ENCODE peak calls at places on chromosomes 7 and 10, in seven cellular contexts. N is CD8-positive, alpha-beta T cell; T is uterus; D is hepatocyte; F is H9; G is IMR-90; I is body of pancreas. E is an unnamed sample.
A peak's percentile ranks its signal among the peaks of the same experiment; 100 is the strongest.

GRCh38 chr7:136009488-136010079 is 32.4 kb upstream of the MTPN start:
- DNase-seq in F (no peak), D (peak; percentile 82), T (no peak), I (no peak), G (peak; percentile 58), N (no peak), E (no peak)

GRCh38 chr10:74334221-74334620 is 183.2 kb downstream of the ADK start:
- DNase-seq in N (no peak), F (no peak), T (no peak), I (no peak), G (no peak), D (no peak), E (no peak)

GRCh38 chr10:77501152-77501845 is 136.3 kb downstream of the KCNMA1 start:
- DNase-seq in N (no peak), F (no peak), T (peak; percentile 40), G (peak; percentile 93), I (no peak), D (peak; percentile 62), E (no peak)

GRCh38 chr7:116854132-116854531 is 8.3 kb upstream of the CAPZA2 start:
- DNase-seq in T (no peak), F (no peak), I (no peak), N (no peak), G (no peak), D (no peak), E (no peak)

GRCh38 chr10:51368943-51369342 is 294.7 kb downstream of the PRKG1 start:
- DNase-seq in N (no peak), G (no peak), D (no peak), T (no peak), I (peak; percentile 15), F (no peak), E (no peak)

GRCh38 chr7:79828866-79829265 is 305.8 kb upstream of the GNAI1 start:
- DNase-seq in N (no peak), I (no peak), G (peak; percentile 55), F (no peak), D (no peak), T (no peak), E (no peak)

GRCh38 chr10:3068968-3069737 is 1.8 kb downstream of the PFKP start:
- DNase-seq in T (no peak), F (no peak), G (peak; percentile 27), I (no peak), D (peak; percentile 33), N (no peak), E (peak; percentile 12)

GRCh38 chr10:49189422-49189821 is 1.2 kb upstream of the TMEM273 start:
- DNase-seq in G (no peak), I (no peak), F (no peak), N (no peak), T (no peak), D (no peak), E (no peak)

GRCh38 chr7:131338173-131338572 is 10.5 kb downstream of the MKLN1 start:
- DNase-seq in G (no peak), T (no peak), F (no peak), I (no peak), N (no peak), D (no peak), E (no peak)

GRCh38 chr7:132393789-132394261 is 182.4 kb downstream of the PLXNA4 start:
- DNase-seq in T (peak; percentile 65), D (peak; percentile 31), I (peak; percentile 46), G (no peak), N (no peak), F (no peak), E (no peak)

GRCh38 chr10:788796-789748 is 99.6 kb upstream of the DIP2C start:
- DNase-seq in I (peak; percentile 83), F (peak; percentile 90), N (no peak), D (peak; percentile 80), T (no peak), G (peak; percentile 60), E (no peak)
- TF ChIP-seq CTCF in I (peak; percentile 20), F (peak; percentile 84), N (no peak), D (peak; percentile 47), T (peak; percentile 73), G (peak; percentile 59), E (no peak)

GRCh38 chr7:158188676-158189075 is 398.9 kb downstream of the PTPRN2 start:
- DNase-seq in I (no peak), G (no peak), N (no peak), F (peak; percentile 14), D (no peak), T (no peak), E (no peak)

GRCh38 chr7:158183431-158183830 is 404.2 kb downstream of the PTPRN2 start:
- DNase-seq in N (no peak), D (no peak), F (no peak), T (no peak), I (no peak), G (no peak), E (no peak)

GRCh38 chr7:158187055-158187770 is 400.4 kb downstream of the PTPRN2 start:
- DNase-seq in D (no peak), I (no peak), F (no peak), G (no peak), T (no peak), N (no peak), E (no peak)

GRCh38 chr7:158186406-158186805 is 401.2 kb downstream of the PTPRN2 start:
- DNase-seq in I (no peak), N (no peak), F (no peak), D (no peak), T (no peak), G (no peak), E (no peak)

GRCh38 chr7:158185653-158186052 is 402.0 kb downstream of the PTPRN2 start:
- DNase-seq in I (no peak), G (no peak), T (no peak), N (no peak), D (no peak), F (no peak), E (no peak)
- H3K9me3 ChIP-seq in I (no peaks in the 10 kb centered on the region), G (peaks cover 37% of the 10 kb centered on the region), T (no peaks in the 10 kb centered on the region), N (no peaks in the 10 kb centered on the region), D (no peaks in the 10 kb centered on the region), F (no peaks in the 10 kb centered on the region), E (no peaks in the 10 kb centered on the region)

GRCh38 chr7:74481458-74482324 is 28.0 kb downstream of the GTF2IRD1 start:
- DNase-seq in I (no peak), D (no peak), N (no peak), F (no peak), T (no peak), G (peak; percentile 31), E (no peak)

GRCh38 chr7:74479066-74479781 is 25.5 kb downstream of the GTF2IRD1 start:
- DNase-seq in F (no peak), T (peak; percentile 35), D (no peak), G (peak; percentile 27), I (peak; percentile 69), N (no peak), E (no peak)

GRCh38 chr7:74479961-74480829 is 26.5 kb downstream of the GTF2IRD1 start:
- DNase-seq in D (peak; percentile 84), I (peak; percentile 96), N (no peak), F (peak; percentile 81), T (peak; percentile 76), G (peak; percentile 93), E (no peak)

GRCh38 chr7:74482629-74483401 is 29.1 kb downstream of the GTF2IRD1 start:
- DNase-seq in F (no peak), T (peak; percentile 35), D (peak; percentile 64), I (no peak), G (peak; percentile 99), N (no peak), E (no peak)

GRCh38 chr7:74480861-74481417 is 27.2 kb downstream of the GTF2IRD1 start:
- DNase-seq in N (no peak), F (no peak), T (peak; percentile 57), G (peak; percentile 51), I (peak; percentile 62), D (peak; percentile 56), E (no peak)
- H3K27ac ChIP-seq in N (no peak overlapping the region), F (peak overlapping the region; percentile 54), T (peak overlapping the region; percentile 92), G (peak overlapping the region; percentile 84), I (peak overlapping the region; percentile 97), D (peak overlapping the region; percentile 95), E (no peak overlapping the region)

GRCh38 chr7:149716007-149716931 is 57.1 kb downstream of the ZNF467 start:
- DNase-seq in G (peak; percentile 23), D (no peak), F (peak; percentile 23), I (no peak), N (no peak), T (no peak), E (no peak)
- TF ChIP-seq CTCF in G (peak; percentile 25), D (no peak), F (peak; percentile 10), I (no peak), N (no peak), T (no peak), E (no peak)

DNA sequence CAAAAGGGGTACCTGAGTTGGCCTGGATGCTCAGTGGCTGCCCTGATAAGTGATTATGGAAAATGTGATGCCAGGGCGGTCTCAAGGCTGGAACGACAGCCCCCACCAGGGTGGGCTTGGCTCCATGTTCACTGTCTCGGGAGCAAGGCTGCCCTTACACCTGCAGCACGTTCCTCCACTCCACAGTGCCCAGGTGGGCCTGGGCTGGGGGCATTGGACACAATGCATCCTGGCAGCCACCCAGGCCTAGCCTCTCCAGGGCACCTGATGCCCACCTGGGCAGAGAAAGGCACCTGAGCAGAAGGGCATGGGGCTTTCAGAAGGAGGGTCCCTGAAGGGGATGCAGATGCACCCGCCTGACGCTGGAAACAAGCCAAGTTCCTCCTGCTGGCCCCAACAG is 548.3 kb downstream of the DNAJB6 start:
- DNase-seq in T (no peak), G (no peak), I (no peak), F (no peak), D (no peak), N (no peak), E (no peak)
- H3K9me3 ChIP-seq in T (no peaks in the 10 kb centered on the region), G (peaks cover 45% of the 10 kb centered on the region), I (no peaks in the 10 kb centered on the region), F (peaks cover 16% of the 10 kb centered on the region), D (no peaks in the 10 kb centered on the region), N (no peaks in the 10 kb centered on the region), E (no peaks in the 10 kb centered on the region)

DNA sequence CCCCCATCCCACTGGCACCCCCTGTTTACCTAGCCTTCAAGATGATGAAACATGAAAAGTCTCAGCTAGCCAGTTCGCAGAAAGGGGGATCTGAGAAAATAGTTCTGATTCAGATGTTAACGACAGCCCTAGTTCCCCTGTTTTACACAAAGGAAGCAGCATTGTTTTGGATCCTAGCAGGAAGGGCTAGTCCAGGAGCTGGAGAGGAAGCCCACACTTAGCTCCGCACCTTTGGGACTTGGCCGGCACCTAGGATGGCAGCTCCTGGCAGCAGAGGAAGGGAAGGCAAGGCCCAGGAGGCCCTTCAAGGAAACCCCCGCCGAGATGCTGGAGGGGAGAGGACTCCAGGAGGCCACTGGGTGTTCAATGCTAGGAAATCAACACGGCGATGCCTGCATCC is 29.0 kb upstream of the MGMT start:
- DNase-seq in D (no peak), G (no peak), F (no peak), N (no peak), T (no peak), I (no peak), E (no peak)
- H3K27ac ChIP-seq in D (no peak overlapping the region), G (no peak overlapping the region), F (no peak overlapping the region), N (no peak overlapping the region), T (no peak overlapping the region), I (no peak overlapping the region), E (no peak overlapping the region)

DNA sequence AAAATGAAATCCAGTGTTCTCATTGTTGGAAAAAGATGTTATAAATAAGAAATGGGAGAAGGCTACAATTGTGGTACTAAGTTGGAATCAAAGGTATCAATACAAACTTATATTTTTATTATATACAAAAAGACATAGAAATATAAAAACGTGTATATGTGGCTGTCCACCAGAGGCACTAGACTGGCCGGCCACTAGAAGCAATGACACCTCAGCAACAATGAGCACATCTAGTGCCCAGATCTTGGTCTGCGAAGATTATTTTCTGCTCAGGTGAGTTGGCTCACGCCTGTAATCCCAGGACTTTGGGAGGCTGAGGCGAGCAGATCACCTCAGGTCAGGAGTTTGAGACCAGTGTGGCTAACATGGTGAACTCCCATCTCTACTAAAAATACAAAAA is 21.6 kb downstream of the IDE start:
- DNase-seq in T (no peak), N (no peak), G (no peak), D (no peak), F (no peak), I (no peak), E (no peak)
- TF ChIP-seq CTCF in T (no peak), N (no peak), G (no peak), D (peak; percentile 9), F (peak; percentile 56), I (no peak), E (no peak)

GRCh38 chr10:131200856-131201470 is 110.6 kb downstream of the TCERG1L start:
- DNase-seq in N (no peak), F (peak; percentile 10), D (no peak), T (no peak), I (no peak), G (no peak), E (no peak)
- H3K9me3 ChIP-seq in N (no peaks in the 10 kb centered on the region), F (no peaks in the 10 kb centered on the region), D (no peaks in the 10 kb centered on the region), T (no peaks in the 10 kb centered on the region), I (no peaks in the 10 kb centered on the region), G (peaks cover 50% of the 10 kb centered on the region), E (no peaks in the 10 kb centered on the region)

E was measured in CD4-positive, alpha-beta T cell.